ENCODE peak calls at places on chromosomes 11 and 22, in eight cellular contexts. One of them, this sample, is unnamed. For H3K27me3 and H3K36me3, the result is how much of the 10 kb centered on the place peaks cover.

GRCh38 chr22:50208430-50208938 is 7.7 kb downstream of the SELENOO start:
- DNase-seq in WERI-Rb-1: no peak
- DNase-seq in right atrium auricular region: no peak
- DNase-seq in Peyer's patch: no peak
- DNase-seq in CD4-positive, CD25-positive, alpha-beta regulatory T cell: no peak
- DNase-seq in body of pancreas: no peak
- DNase-seq in upper lobe of right lung: no peak
- DNase-seq in IMR-90: no peak
- DNase-seq in this sample: no peak

GRCh38 chr11:34975482-34975881 is 59.1 kb downstream of the PDHX start:
- DNase-seq in WERI-Rb-1: no peak
- DNase-seq in right atrium auricular region: no peak
- DNase-seq in Peyer's patch: no peak
- DNase-seq in CD4-positive, CD25-positive, alpha-beta regulatory T cell: no peak
- DNase-seq in body of pancreas: no peak
- DNase-seq in upper lobe of right lung: no peak
- DNase-seq in IMR-90: no peak
- DNase-seq in this sample: no peak

GRCh38 chr11:128688896-128689546 is 4.9 kb upstream of the FLI1 start:
- DNase-seq in WERI-Rb-1: no peak
- DNase-seq in right atrium auricular region: no peak
- DNase-seq in Peyer's patch: no peak
- DNase-seq in CD4-positive, CD25-positive, alpha-beta regulatory T cell: no peak
- DNase-seq in body of pancreas: no peak
- DNase-seq in upper lobe of right lung: no peak
- DNase-seq in IMR-90: no peak
- DNase-seq in this sample: no peak

GRCh38 chr11:110147965-110148709 is 54.9 kb downstream of the ZC3H12C start:
- DNase-seq in WERI-Rb-1: no peak
- DNase-seq in right atrium auricular region: no peak
- DNase-seq in Peyer's patch: no peak
- DNase-seq in CD4-positive, CD25-positive, alpha-beta regulatory T cell: no peak
- DNase-seq in body of pancreas: no peak
- DNase-seq in upper lobe of right lung: no peak
- DNase-seq in IMR-90: peak
- DNase-seq in this sample: no peak

GRCh38 chr11:23288001-23288783 is 427.9 kb upstream of the CCDC179 start:
- DNase-seq in WERI-Rb-1: no peak
- DNase-seq in right atrium auricular region: no peak
- DNase-seq in Peyer's patch: no peak
- DNase-seq in CD4-positive, CD25-positive, alpha-beta regulatory T cell: no peak
- DNase-seq in body of pancreas: no peak
- DNase-seq in upper lobe of right lung: no peak
- DNase-seq in IMR-90: peak
- DNase-seq in this sample: peak

GRCh38 chr11:60343094-60343704 is 16.1 kb downstream of the MS4A6E start:
- DNase-seq in WERI-Rb-1: no peak
- DNase-seq in right atrium auricular region: no peak
- DNase-seq in Peyer's patch: no peak
- DNase-seq in CD4-positive, CD25-positive, alpha-beta regulatory T cell: no peak
- DNase-seq in body of pancreas: no peak
- DNase-seq in upper lobe of right lung: no peak
- DNase-seq in IMR-90: no peak
- DNase-seq in this sample: no peak

GRCh38 chr11:74683941-74684481 is 47.2 kb downstream of the CHRDL2 start:
- DNase-seq in WERI-Rb-1: no peak
- DNase-seq in right atrium auricular region: no peak
- DNase-seq in Peyer's patch: no peak
- DNase-seq in CD4-positive, CD25-positive, alpha-beta regulatory T cell: no peak
- DNase-seq in body of pancreas: no peak
- DNase-seq in upper lobe of right lung: peak
- DNase-seq in IMR-90: peak
- DNase-seq in this sample: no peak

GRCh38 chr11:125192194-125192593 is 27.6 kb downstream of the PKNOX2 start:
- DNase-seq in WERI-Rb-1: no peak
- DNase-seq in right atrium auricular region: no peak
- DNase-seq in Peyer's patch: no peak
- DNase-seq in CD4-positive, CD25-positive, alpha-beta regulatory T cell: no peak
- DNase-seq in body of pancreas: no peak
- DNase-seq in upper lobe of right lung: no peak
- DNase-seq in IMR-90: no peak
- DNase-seq in this sample: no peak

GRCh38 chr22:24588756-24589481 is 4.0 kb downstream of the LRRC75B start:
- DNase-seq in WERI-Rb-1: no peak
- DNase-seq in right atrium auricular region: no peak
- DNase-seq in Peyer's patch: no peak
- DNase-seq in CD4-positive, CD25-positive, alpha-beta regulatory T cell: no peak
- DNase-seq in body of pancreas: no peak
- DNase-seq in upper lobe of right lung: no peak
- DNase-seq in IMR-90: no peak
- DNase-seq in this sample: no peak
- H3K4me3 ChIP-seq in WERI-Rb-1: no peak
- H3K4me3 ChIP-seq in right atrium auricular region: no peak
- H3K4me3 ChIP-seq in Peyer's patch: no peak
- H3K4me3 ChIP-seq in CD4-positive, CD25-positive, alpha-beta regulatory T cell: no peak
- H3K4me3 ChIP-seq in body of pancreas: no peak
- H3K4me3 ChIP-seq in upper lobe of right lung: no peak
- H3K4me3 ChIP-seq in IMR-90: no peak
- H3K4me3 ChIP-seq in this sample: no peak

DNA sequence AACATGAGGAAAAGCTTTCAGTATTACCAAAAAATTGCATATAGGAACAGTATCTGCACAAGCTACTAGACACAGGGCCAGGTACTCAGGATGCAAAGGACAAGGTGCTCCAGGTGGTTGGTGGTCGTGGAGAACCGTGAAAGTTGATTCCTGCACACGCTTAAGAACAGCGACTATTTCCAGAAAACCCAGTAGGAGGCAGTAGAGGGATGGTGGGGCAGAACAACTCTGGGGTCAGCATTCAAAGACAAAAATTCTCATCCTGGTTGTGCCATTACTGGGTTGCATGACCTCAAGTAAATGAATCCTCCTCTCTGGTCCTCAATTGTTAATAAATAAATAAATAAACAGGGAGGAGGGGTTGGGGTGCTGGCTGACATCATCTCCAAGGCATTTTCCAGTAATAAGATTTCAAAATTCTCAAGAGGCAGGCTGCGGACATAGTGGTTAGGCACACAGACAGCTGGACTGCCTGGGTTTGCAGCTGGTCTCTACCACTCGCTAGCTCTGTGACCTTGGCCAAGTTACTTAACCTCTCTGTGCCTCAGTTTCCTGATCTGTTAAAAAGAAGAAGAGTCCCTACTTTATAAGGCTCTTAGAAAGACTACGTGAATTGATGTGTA is 89.6 kb downstream of the ISX start:
- DNase-seq in WERI-Rb-1: no peak
- DNase-seq in right atrium auricular region: no peak
- DNase-seq in Peyer's patch: no peak
- DNase-seq in CD4-positive, CD25-positive, alpha-beta regulatory T cell: no peak
- DNase-seq in body of pancreas: no peak
- DNase-seq in upper lobe of right lung: peak
- DNase-seq in IMR-90: no peak
- DNase-seq in this sample: no peak
- H3K27me3 ChIP-seq in WERI-Rb-1: under half
- H3K27me3 ChIP-seq in right atrium auricular region: under half
- H3K27me3 ChIP-seq in Peyer's patch: under half
- H3K27me3 ChIP-seq in CD4-positive, CD25-positive, alpha-beta regulatory T cell: under half
- H3K27me3 ChIP-seq in body of pancreas: under half
- H3K27me3 ChIP-seq in upper lobe of right lung: under half
- H3K27me3 ChIP-seq in IMR-90: under half
- H3K27me3 ChIP-seq in this sample: under half

GRCh38 chr22:29342177-29342576 is 26.7 kb upstream of the RASL10A start:
- DNase-seq in WERI-Rb-1: no peak
- DNase-seq in right atrium auricular region: no peak
- DNase-seq in Peyer's patch: no peak
- DNase-seq in CD4-positive, CD25-positive, alpha-beta regulatory T cell: no peak
- DNase-seq in body of pancreas: no peak
- DNase-seq in upper lobe of right lung: no peak
- DNase-seq in IMR-90: no peak
- DNase-seq in this sample: no peak
- H3K36me3 ChIP-seq in WERI-Rb-1: half or more
- H3K36me3 ChIP-seq in right atrium auricular region: half or more
- H3K36me3 ChIP-seq in Peyer's patch: under half
- H3K36me3 ChIP-seq in CD4-positive, CD25-positive, alpha-beta regulatory T cell: half or more
- H3K36me3 ChIP-seq in body of pancreas: under half
- H3K36me3 ChIP-seq in upper lobe of right lung: half or more
- H3K36me3 ChIP-seq in IMR-90: half or more
- H3K36me3 ChIP-seq in this sample: under half

DNA sequence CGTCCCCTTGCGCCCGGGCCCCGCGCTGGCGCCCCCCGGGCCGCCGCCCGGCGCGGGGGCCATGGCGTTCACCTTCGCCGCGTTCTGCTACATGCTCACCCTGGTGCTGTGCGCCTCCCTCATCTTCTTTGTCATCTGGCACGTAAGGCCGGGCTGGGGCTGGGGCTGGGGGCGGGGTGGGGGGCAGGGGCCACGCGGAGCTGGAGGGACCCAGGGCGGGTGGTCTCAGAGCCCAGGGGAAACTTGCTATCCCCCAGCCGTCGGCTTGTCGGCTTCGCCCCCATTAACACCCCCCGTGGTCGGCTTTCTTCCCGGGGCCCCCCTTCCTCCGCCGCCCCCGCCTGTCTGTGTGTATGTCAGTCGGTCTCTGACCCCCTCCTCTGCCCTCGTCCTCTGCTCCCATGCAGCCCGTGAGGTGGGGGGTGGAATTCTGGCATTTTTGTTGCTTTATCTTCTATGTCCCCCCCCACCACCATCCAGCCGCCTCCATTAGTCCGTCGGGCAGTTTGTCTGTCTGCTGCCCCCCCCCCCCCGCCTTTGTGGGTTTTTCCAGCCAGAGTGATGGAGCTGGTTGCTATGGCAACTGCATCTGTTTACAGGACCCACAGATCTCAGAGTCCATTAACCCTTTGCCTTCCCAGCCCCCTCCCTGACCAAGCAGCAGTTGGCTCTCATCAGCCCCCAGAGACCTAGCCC is 569 bp downstream of the CNIH2 start:
- DNase-seq in WERI-Rb-1: no peak
- DNase-seq in right atrium auricular region: no peak
- DNase-seq in Peyer's patch: no peak
- DNase-seq in CD4-positive, CD25-positive, alpha-beta regulatory T cell: no peak
- DNase-seq in body of pancreas: no peak
- DNase-seq in upper lobe of right lung: no peak
- DNase-seq in IMR-90: no peak
- DNase-seq in this sample: no peak
- H3K4me3 ChIP-seq in WERI-Rb-1: peak
- H3K4me3 ChIP-seq in right atrium auricular region: peak
- H3K4me3 ChIP-seq in Peyer's patch: no peak
- H3K4me3 ChIP-seq in CD4-positive, CD25-positive, alpha-beta regulatory T cell: no peak
- H3K4me3 ChIP-seq in body of pancreas: no peak
- H3K4me3 ChIP-seq in upper lobe of right lung: no peak
- H3K4me3 ChIP-seq in IMR-90: peak
- H3K4me3 ChIP-seq in this sample: no peak

DNA sequence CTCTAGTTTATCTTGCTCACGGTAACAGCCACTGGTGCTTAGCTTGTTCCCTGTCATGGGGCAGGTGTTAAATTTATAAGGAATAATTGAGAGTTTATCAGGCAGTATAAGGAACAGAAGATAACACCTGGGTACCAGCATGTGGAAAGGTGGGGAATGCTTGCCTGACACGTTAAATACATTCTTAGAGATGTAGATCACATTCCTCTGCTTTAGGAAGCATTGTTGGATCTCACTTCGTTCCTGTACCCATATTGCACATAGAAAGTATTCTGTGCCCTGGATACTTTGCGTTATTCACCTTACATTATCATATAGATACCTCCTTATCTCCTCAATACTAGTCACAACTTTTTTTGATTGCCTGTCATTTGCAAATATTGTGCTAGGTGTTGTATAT is 114.7 kb downstream of the UVRAG start:
- DNase-seq in WERI-Rb-1: no peak
- DNase-seq in right atrium auricular region: no peak
- DNase-seq in Peyer's patch: no peak
- DNase-seq in CD4-positive, CD25-positive, alpha-beta regulatory T cell: no peak
- DNase-seq in body of pancreas: no peak
- DNase-seq in upper lobe of right lung: no peak
- DNase-seq in IMR-90: no peak
- DNase-seq in this sample: no peak
- H3K27me3 ChIP-seq in WERI-Rb-1: under half
- H3K27me3 ChIP-seq in right atrium auricular region: under half
- H3K27me3 ChIP-seq in Peyer's patch: under half
- H3K27me3 ChIP-seq in CD4-positive, CD25-positive, alpha-beta regulatory T cell: under half
- H3K27me3 ChIP-seq in body of pancreas: under half
- H3K27me3 ChIP-seq in upper lobe of right lung: under half
- H3K27me3 ChIP-seq in IMR-90: under half
- H3K27me3 ChIP-seq in this sample: under half

GRCh38 chr11:72707032-72707431 is 32.8 kb upstream of the PDE2A start:
- DNase-seq in WERI-Rb-1: no peak
- DNase-seq in right atrium auricular region: no peak
- DNase-seq in Peyer's patch: no peak
- DNase-seq in CD4-positive, CD25-positive, alpha-beta regulatory T cell: no peak
- DNase-seq in body of pancreas: no peak
- DNase-seq in upper lobe of right lung: no peak
- DNase-seq in IMR-90: no peak
- DNase-seq in this sample: no peak

GRCh38 chr11:72706579-72706978 is 32.4 kb upstream of the PDE2A start:
- DNase-seq in WERI-Rb-1: no peak
- DNase-seq in right atrium auricular region: no peak
- DNase-seq in Peyer's patch: no peak
- DNase-seq in CD4-positive, CD25-positive, alpha-beta regulatory T cell: no peak
- DNase-seq in body of pancreas: no peak
- DNase-seq in upper lobe of right lung: no peak
- DNase-seq in IMR-90: no peak
- DNase-seq in this sample: no peak

GRCh38 chr11:72704028-72704782 is 30.0 kb upstream of the PDE2A start:
- DNase-seq in WERI-Rb-1: no peak
- DNase-seq in right atrium auricular region: no peak
- DNase-seq in Peyer's patch: no peak
- DNase-seq in CD4-positive, CD25-positive, alpha-beta regulatory T cell: no peak
- DNase-seq in body of pancreas: no peak
- DNase-seq in upper lobe of right lung: peak
- DNase-seq in IMR-90: no peak
- DNase-seq in this sample: no peak

GRCh38 chr11:72704783-72705287 is 30.6 kb upstream of the PDE2A start:
- DNase-seq in WERI-Rb-1: no peak
- DNase-seq in right atrium auricular region: no peak
- DNase-seq in Peyer's patch: no peak
- DNase-seq in CD4-positive, CD25-positive, alpha-beta regulatory T cell: no peak
- DNase-seq in body of pancreas: no peak
- DNase-seq in upper lobe of right lung: no peak
- DNase-seq in IMR-90: no peak
- DNase-seq in this sample: no peak

GRCh38 chr11:72705442-72706365 is 31.5 kb upstream of the PDE2A start:
- DNase-seq in WERI-Rb-1: peak
- DNase-seq in right atrium auricular region: no peak
- DNase-seq in Peyer's patch: no peak
- DNase-seq in CD4-positive, CD25-positive, alpha-beta regulatory T cell: no peak
- DNase-seq in body of pancreas: no peak
- DNase-seq in upper lobe of right lung: no peak
- DNase-seq in IMR-90: no peak
- DNase-seq in this sample: no peak
- H3K36me3 ChIP-seq in WERI-Rb-1: under half
- H3K36me3 ChIP-seq in right atrium auricular region: half or more
- H3K36me3 ChIP-seq in Peyer's patch: under half
- H3K36me3 ChIP-seq in CD4-positive, CD25-positive, alpha-beta regulatory T cell: half or more
- H3K36me3 ChIP-seq in body of pancreas: under half
- H3K36me3 ChIP-seq in upper lobe of right lung: half or more
- H3K36me3 ChIP-seq in IMR-90: half or more
- H3K36me3 ChIP-seq in this sample: under half